ENCODE peak calls at places on chromosomes 16 and 17, in seven cellular contexts. One of them, this sample, is unnamed.

GRCh38 chr17:5364156-5364555 is 55.3 kb downstream of the NUP88 start:
- DNase-seq in colonic mucosa: no peak
- DNase-seq in tibial artery: no peak
- DNase-seq in pancreas: no peak
- DNase-seq in uterus: no peak
- DNase-seq in B cell: no peak
- DNase-seq in endodermal cell: no peak
- DNase-seq in this sample: peak

GRCh38 chr16:84599528-84600202 is 18.2 kb downstream of the COTL1 start:
- DNase-seq in colonic mucosa: peak
- DNase-seq in tibial artery: peak
- DNase-seq in pancreas: peak
- DNase-seq in uterus: peak
- DNase-seq in B cell: no peak
- DNase-seq in endodermal cell: peak
- DNase-seq in this sample: peak

GRCh38 chr16:86363836-86364618 is 146.3 kb upstream of the FOXF1 start:
- DNase-seq in colonic mucosa: no peak
- DNase-seq in tibial artery: no peak
- DNase-seq in pancreas: no peak
- DNase-seq in uterus: no peak
- DNase-seq in B cell: no peak
- DNase-seq in endodermal cell: no peak
- DNase-seq in this sample: no peak

GRCh38 chr17:5508855-5509254 is 22.5 kb downstream of the MIS12 start:
- DNase-seq in colonic mucosa: no peak
- DNase-seq in tibial artery: no peak
- DNase-seq in pancreas: no peak
- DNase-seq in uterus: no peak
- DNase-seq in B cell: no peak
- DNase-seq in endodermal cell: peak
- DNase-seq in this sample: no peak

GRCh38 chr16:79897444-79898146 is 297.1 kb upstream of the MAF start:
- DNase-seq in colonic mucosa: peak
- DNase-seq in tibial artery: no peak
- DNase-seq in pancreas: no peak
- DNase-seq in uterus: no peak
- DNase-seq in B cell: no peak
- DNase-seq in endodermal cell: no peak
- DNase-seq in this sample: no peak

GRCh38 chr16:67084345-67085028 is 25.3 kb upstream of the PHAF1 start:
- DNase-seq in colonic mucosa: no peak
- DNase-seq in tibial artery: no peak
- DNase-seq in pancreas: no peak
- DNase-seq in uterus: no peak
- DNase-seq in B cell: no peak
- DNase-seq in endodermal cell: no peak
- DNase-seq in this sample: peak

GRCh38 chr17:58112970-58113631 is 29.9 kb downstream of the DYNLL2 start:
- DNase-seq in colonic mucosa: peak
- DNase-seq in tibial artery: peak
- DNase-seq in pancreas: peak
- DNase-seq in uterus: peak
- DNase-seq in B cell: peak
- DNase-seq in endodermal cell: peak
- DNase-seq in this sample: peak

GRCh38 chr17:67467500-67468481 is 90.7 kb downstream of the PITPNC1 start:
- DNase-seq in colonic mucosa: no peak
- DNase-seq in tibial artery: no peak
- DNase-seq in pancreas: no peak
- DNase-seq in uterus: no peak
- DNase-seq in B cell: no peak
- DNase-seq in endodermal cell: peak
- DNase-seq in this sample: no peak

GRCh38 chr17:75250009-75250471 is 11.4 kb downstream of the GGA3 start:
- DNase-seq in colonic mucosa: no peak
- DNase-seq in tibial artery: no peak
- DNase-seq in pancreas: no peak
- DNase-seq in uterus: no peak
- DNase-seq in B cell: no peak
- DNase-seq in endodermal cell: no peak
- DNase-seq in this sample: peak

GRCh38 chr17:17947309-17947708 is 24.9 kb downstream of the TOM1L2 start:
- DNase-seq in colonic mucosa: no peak
- DNase-seq in tibial artery: no peak
- DNase-seq in pancreas: no peak
- DNase-seq in uterus: no peak
- DNase-seq in B cell: no peak
- DNase-seq in endodermal cell: no peak
- DNase-seq in this sample: no peak

GRCh38 chr17:42438600-42439567 is 15.8 kb upstream of the CAVIN1 start:
- DNase-seq in colonic mucosa: peak
- DNase-seq in tibial artery: no peak
- DNase-seq in pancreas: no peak
- DNase-seq in uterus: no peak
- DNase-seq in B cell: no peak
- DNase-seq in endodermal cell: peak
- DNase-seq in this sample: peak

GRCh38 chr16:74736531-74737157 is 36.0 kb upstream of the MLKL start:
- DNase-seq in colonic mucosa: no peak
- DNase-seq in tibial artery: no peak
- DNase-seq in pancreas: no peak
- DNase-seq in uterus: no peak
- DNase-seq in B cell: no peak
- DNase-seq in endodermal cell: peak
- DNase-seq in this sample: no peak

GRCh38 chr16:87845213-87845612 is 24.1 kb downstream of the SLC7A5 start:
- DNase-seq in colonic mucosa: no peak
- DNase-seq in tibial artery: no peak
- DNase-seq in pancreas: no peak
- DNase-seq in uterus: no peak
- DNase-seq in B cell: no peak
- DNase-seq in endodermal cell: no peak
- DNase-seq in this sample: no peak

GRCh38 chr16:57577691-57578224 is 35.3 kb downstream of the ADGRG5 start:
- DNase-seq in colonic mucosa: no peak
- DNase-seq in tibial artery: peak
- DNase-seq in pancreas: no peak
- DNase-seq in uterus: no peak
- DNase-seq in B cell: no peak
- DNase-seq in endodermal cell: no peak
- DNase-seq in this sample: no peak

GRCh38 chr16:66895999-66896398 is 15.7 kb downstream of the PDP2 start:
- DNase-seq in colonic mucosa: no peak
- DNase-seq in tibial artery: no peak
- DNase-seq in pancreas: no peak
- DNase-seq in uterus: no peak
- DNase-seq in B cell: no peak
- DNase-seq in endodermal cell: no peak
- DNase-seq in this sample: no peak

GRCh38 chr17:40303009-40303657 is 5.8 kb upstream of the RARA start:
- DNase-seq in colonic mucosa: peak
- DNase-seq in tibial artery: no peak
- DNase-seq in pancreas: no peak
- DNase-seq in uterus: peak
- DNase-seq in B cell: peak
- DNase-seq in endodermal cell: peak
- DNase-seq in this sample: peak

GRCh38 chr16:85515830-85516397 is 97.2 kb upstream of the GSE1 start:
- DNase-seq in colonic mucosa: no peak
- DNase-seq in tibial artery: no peak
- DNase-seq in pancreas: peak
- DNase-seq in uterus: no peak
- DNase-seq in B cell: no peak
- DNase-seq in endodermal cell: peak
- DNase-seq in this sample: no peak

GRCh38 chr17:69575346-69575761 is 160.9 kb downstream of the MAP2K6 start:
- DNase-seq in colonic mucosa: no peak
- DNase-seq in tibial artery: no peak
- DNase-seq in pancreas: no peak
- DNase-seq in uterus: no peak
- DNase-seq in B cell: no peak
- DNase-seq in endodermal cell: no peak
- DNase-seq in this sample: peak

GRCh38 chr17:68398731-68399637 is 58.3 kb downstream of the WIPI1 start:
- DNase-seq in colonic mucosa: peak
- DNase-seq in tibial artery: no peak
- DNase-seq in pancreas: peak
- DNase-seq in uterus: peak
- DNase-seq in B cell: peak
- DNase-seq in endodermal cell: peak
- DNase-seq in this sample: peak

DNA sequence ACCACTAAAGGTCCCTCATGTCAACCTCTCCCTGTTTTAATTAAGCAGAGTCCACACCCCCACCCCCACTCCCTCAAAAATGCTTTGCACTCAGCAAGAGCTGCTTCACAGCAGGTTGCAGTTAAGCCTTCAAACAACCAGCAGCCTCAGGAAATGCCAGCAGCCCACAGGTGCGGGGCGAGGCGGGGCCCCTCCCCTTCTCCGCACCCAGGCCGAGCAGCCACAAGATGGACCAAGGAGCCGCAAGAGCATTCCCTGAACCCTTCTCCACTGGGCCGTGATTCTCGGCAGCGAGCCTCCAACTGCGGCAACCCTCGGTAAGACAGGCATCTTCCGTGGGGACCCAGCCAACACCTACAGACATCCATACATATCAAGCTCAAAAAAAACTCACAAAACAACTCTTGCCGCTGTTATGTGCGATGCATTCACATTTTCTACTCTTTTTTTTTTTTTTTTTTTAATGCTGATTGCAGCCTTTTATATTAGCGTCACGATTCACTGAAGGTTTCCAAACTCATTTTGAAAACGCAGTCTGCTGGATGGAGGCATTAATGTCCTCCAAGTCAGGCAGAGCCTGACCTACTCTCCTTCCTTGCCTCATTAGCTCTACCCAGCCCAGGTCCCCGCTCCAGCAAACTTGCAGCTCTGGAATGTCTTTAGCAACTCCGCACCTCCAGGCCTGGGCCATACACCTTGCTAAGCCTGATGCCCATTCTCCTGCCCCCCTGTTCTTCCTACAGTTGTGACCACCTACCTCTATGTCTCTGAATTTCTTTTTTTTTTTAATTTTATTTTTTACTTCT is 66.0 kb downstream of the AXIN2 start:
- DNase-seq in colonic mucosa: peak
- DNase-seq in tibial artery: peak
- DNase-seq in pancreas: no peak
- DNase-seq in uterus: no peak
- DNase-seq in B cell: no peak
- DNase-seq in endodermal cell: peak
- DNase-seq in this sample: no peak
- TF ChIP-seq CTCF in colonic mucosa: no peak
- TF ChIP-seq CTCF in tibial artery: no peak
- TF ChIP-seq CTCF in pancreas: no peak
- TF ChIP-seq CTCF in uterus: no peak
- TF ChIP-seq CTCF in B cell: no peak
- TF ChIP-seq CTCF in endodermal cell: peak
- TF ChIP-seq CTCF in this sample: no peak

GRCh38 chr16:53421248-53421647 is 13.0 kb upstream of the RBL2 start:
- DNase-seq in colonic mucosa: no peak
- DNase-seq in tibial artery: no peak
- DNase-seq in pancreas: no peak
- DNase-seq in uterus: no peak
- DNase-seq in B cell: no peak
- DNase-seq in endodermal cell: peak
- DNase-seq in this sample: no peak
- TF ChIP-seq CTCF in colonic mucosa: no peak
- TF ChIP-seq CTCF in tibial artery: no peak
- TF ChIP-seq CTCF in pancreas: no peak
- TF ChIP-seq CTCF in uterus: no peak
- TF ChIP-seq CTCF in B cell: no peak
- TF ChIP-seq CTCF in endodermal cell: peak
- TF ChIP-seq CTCF in this sample: no peak

GRCh38 chr17:36149296-36149820 is 27.1 kb downstream of the TBC1D3B start:
- DNase-seq in colonic mucosa: no peak
- DNase-seq in tibial artery: peak
- DNase-seq in pancreas: no peak
- DNase-seq in uterus: peak
- DNase-seq in B cell: no peak
- DNase-seq in endodermal cell: peak
- DNase-seq in this sample: peak
- TF ChIP-seq CTCF in colonic mucosa: no peak
- TF ChIP-seq CTCF in tibial artery: no peak
- TF ChIP-seq CTCF in pancreas: no peak
- TF ChIP-seq CTCF in uterus: no peak
- TF ChIP-seq CTCF in B cell: peak
- TF ChIP-seq CTCF in endodermal cell: no peak
- TF ChIP-seq CTCF in this sample: no peak

GRCh38 chr16:46889245-46889941 is 5.2 kb downstream of the GPT2 start:
- DNase-seq in colonic mucosa: no peak
- DNase-seq in tibial artery: no peak
- DNase-seq in pancreas: no peak
- DNase-seq in uterus: no peak
- DNase-seq in B cell: no peak
- DNase-seq in endodermal cell: no peak
- DNase-seq in this sample: no peak
- TF ChIP-seq CTCF in colonic mucosa: no peak
- TF ChIP-seq CTCF in tibial artery: no peak
- TF ChIP-seq CTCF in pancreas: no peak
- TF ChIP-seq CTCF in uterus: no peak
- TF ChIP-seq CTCF in B cell: no peak
- TF ChIP-seq CTCF in endodermal cell: no peak
- TF ChIP-seq CTCF in this sample: no peak